ENCODE peak calls at places on chromosomes 5 and 9, in four cellular contexts. W is NCI-H524, M is Ammon's horn, D is AG09319. S is an unnamed sample.
A peak's percentile ranks its signal among the peaks of the same experiment; 100 is the strongest.

GRCh38 chr5:88545348-88545747 is 276.7 kb upstream of the TMEM161B start:
- DNase-seq in W (no peak), M (no peak), D (no peak), S (no peak)

GRCh38 chr5:139561655-139562451 is 714 bp downstream of the UBE2D2 start:
- DNase-seq in W (peak; percentile 35), M (no peak), D (no peak), S (peak; percentile 51)

GRCh38 chr5:43428034-43428712 is 16.0 kb upstream of the CCL28 start:
- DNase-seq in W (no peak), M (no peak), D (no peak), S (no peak)

GRCh38 chr9:124348363-124348762 is 66.9 kb downstream of the PSMB7 start:
- DNase-seq in W (no peak), M (no peak), D (no peak), S (no peak)

GRCh38 chr9:96512240-96512639 is 62.3 kb downstream of the HABP4 start:
- DNase-seq in W (no peak), M (no peak), D (no peak), S (no peak)

GRCh38 chr5:28975508-28975907 is 1937.1 kb upstream of the CDH9 start:
- DNase-seq in W (no peak), M (no peak), D (no peak), S (no peak)

GRCh38 chr5:59007460-59008063 is 424.7 kb downstream of the RAB3C start:
- DNase-seq in W (peak; percentile 41), M (peak; percentile 26), D (no peak), S (peak; percentile 27)

GRCh38 chr5:77224672-77225355 is 14.3 kb downstream of the PDE8B start:
- DNase-seq in W (no peak), M (no peak), D (peak; percentile 10), S (peak; percentile 29)

GRCh38 chr9:101366038-101366756 is 18.6 kb downstream of the BAAT start:
- DNase-seq in W (no peak), M (no peak), D (no peak), S (peak; percentile 44)

GRCh38 chr9:107019216-107019615 is 156.2 kb downstream of the ZNF462 start:
- DNase-seq in W (no peak), M (no peak), D (peak; percentile 4), S (no peak)

GRCh38 chr5:93221-93980 is 1.4 kb downstream of the PLEKHG4B start:
- DNase-seq in W (no peak), M (no peak), D (no peak), S (no peak)

GRCh38 chr5:35404701-35405100 is 174.4 kb upstream of the PRLR start:
- DNase-seq in W (no peak), M (no peak), D (no peak), S (no peak)

GRCh38 chr5:79577693-79578092 is 34.5 kb upstream of the TENT2 start:
- DNase-seq in W (no peak), M (no peak), D (no peak), S (no peak)

GRCh38 chr9:122053951-122054350 is 39.2 kb downstream of the TTLL11 start:
- DNase-seq in W (no peak), M (no peak), D (peak; percentile 44), S (no peak)

GRCh38 chr5:163846512-163846911 is 341.1 kb downstream of the MAT2B start:
- DNase-seq in W (no peak), M (no peak), D (peak; percentile 27), S (peak; percentile 3)

GRCh38 chr5:180775624-180776023 is 27.0 kb downstream of the MGAT1 start:
- DNase-seq in W (no peak), M (no peak), D (no peak), S (no peak)

GRCh38 chr5:67799732-67800234 is 415.8 kb upstream of the PIK3R1 start:
- DNase-seq in W (no peak), M (no peak), D (no peak), S (no peak)

GRCh38 chr9:18115131-18115530 is 358.8 kb upstream of the ADAMTSL1 start:
- DNase-seq in W (no peak), M (no peak), D (no peak), S (no peak)

GRCh38 chr9:33737811-33738606 is 57.4 kb upstream of the PRSS3 start:
- DNase-seq in W (peak; percentile 71), M (peak; percentile 12), D (peak; percentile 36), S (peak; percentile 72)

GRCh38 chr5:154395407-154396106 is 50.2 kb upstream of the SAP30L start:
- DNase-seq in W (no peak), M (no peak), D (no peak), S (peak; percentile 81)

GRCh38 chr9:5326893-5327548 is 12.7 kb downstream of the RLN1 start:
- DNase-seq in W (no peak), M (no peak), D (no peak), S (no peak)

GRCh38 chr9:126080641-126081040 is 246.0 kb upstream of the MVB12B start:
- DNase-seq in W (no peak), M (no peak), D (no peak), S (no peak)

GRCh38 chr5:84724683-84725082 is 340.0 kb upstream of the EDIL3 start:
- DNase-seq in W (no peak), M (peak; percentile 46), D (no peak), S (no peak)

GRCh38 chr5:33890633-33891032 is 1.2 kb downstream of the ADAMTS12 start:
- DNase-seq in W (no peak), M (no peak), D (no peak), S (no peak)

GRCh38 chr5:36279054-36279698 is 22.5 kb downstream of the RANBP3L start:
- DNase-seq in W (no peak), M (no peak), D (no peak), S (no peak)

GRCh38 chr5:139517683-139518564 is 35.4 kb upstream of the STING1 start:
- DNase-seq in W (peak; percentile 76), M (peak; percentile 88), D (peak; percentile 54), S (peak; percentile 83)

GRCh38 chr9:96813607-96814006 is 35.7 kb upstream of the ZNF510 start:
- DNase-seq in W (no peak), M (no peak), D (no peak), S (no peak)

GRCh38 chr5:76960004-76960625 is 7.3 kb downstream of the CRHBP start:
- DNase-seq in W (no peak), M (no peak), D (no peak), S (peak; percentile 80)

GRCh38 chr9:120348951-120349429 is 231.0 kb downstream of the CDK5RAP2 start:
- DNase-seq in W (peak; percentile 66), M (peak; percentile 59), D (no peak), S (peak; percentile 41)

GRCh38 chr9:84697494-84698114 is 28.1 kb downstream of the NTRK2 start:
- DNase-seq in W (peak; percentile 1), M (peak; percentile 76), D (peak; percentile 5), S (peak; percentile 45)

GRCh38 chr5:140141241-140141640 is 15.5 kb downstream of the IGIP start:
- DNase-seq in W (no peak), M (no peak), D (peak; percentile 34), S (no peak)

GRCh38 chr9:120265791-120266190 is 314.2 kb downstream of the CDK5RAP2 start:
- DNase-seq in W (no peak), M (peak; percentile 8), D (no peak), S (no peak)

GRCh38 chr5:76807296-76807695 is 11.5 kb upstream of the F2RL1 start:
- DNase-seq in W (no peak), M (peak; percentile 12), D (no peak), S (peak; percentile 38)